ENCODE peak calls at places on chromosomes 16 and 17, in eight cellular contexts. One of them, this sample, is unnamed.

GRCh38 chr16:82629441-82630027 is 2.8 kb downstream of the CDH13 start:
- DNase-seq in endothelial cell: no peak
- DNase-seq in pancreas: no peak
- DNase-seq in osteocyte: no peak
- DNase-seq in dorsolateral prefrontal cortex: no peak
- DNase-seq in fibroblast of the aortic adventitia: peak; percentile 87
- DNase-seq in cardiac muscle cell: no peak
- DNase-seq in choroid plexus epithelial cell: no peak
- DNase-seq in this sample: no peak

GRCh38 chr16:87603684-87604571 is 1.6 kb downstream of the JPH3 start:
- DNase-seq in choroid plexus epithelial cell: no peak
- DNase-seq in cardiac muscle cell: peak; percentile 16
- DNase-seq in endothelial cell: no peak
- DNase-seq in pancreas: no peak
- DNase-seq in osteocyte: no peak
- DNase-seq in dorsolateral prefrontal cortex: no peak
- DNase-seq in fibroblast of the aortic adventitia: no peak
- DNase-seq in this sample: no peak

GRCh38 chr16:72832640-72833039 is 215.3 kb downstream of the ZFHX3 start:
- DNase-seq in cardiac muscle cell: peak; percentile 71
- DNase-seq in osteocyte: peak; percentile 94
- DNase-seq in endothelial cell: peak; percentile 90
- DNase-seq in choroid plexus epithelial cell: peak; percentile 84
- DNase-seq in fibroblast of the aortic adventitia: peak; percentile 78
- DNase-seq in dorsolateral prefrontal cortex: peak; percentile 74
- DNase-seq in pancreas: peak; percentile 83
- DNase-seq in this sample: peak; percentile 77

GRCh38 chr16:85321856-85322271 is 209.6 kb upstream of the CIBAR2 start:
- DNase-seq in cardiac muscle cell: no peak
- DNase-seq in osteocyte: peak; percentile 90
- DNase-seq in endothelial cell: no peak
- DNase-seq in pancreas: peak; percentile 97
- DNase-seq in choroid plexus epithelial cell: peak; percentile 94
- DNase-seq in fibroblast of the aortic adventitia: peak; percentile 99
- DNase-seq in dorsolateral prefrontal cortex: peak; percentile 70
- DNase-seq in this sample: no peak

GRCh38 chr17:56665864-56666263 is 72.4 kb downstream of the NOG start:
- DNase-seq in fibroblast of the aortic adventitia: no peak
- DNase-seq in cardiac muscle cell: peak; percentile 19
- DNase-seq in dorsolateral prefrontal cortex: no peak
- DNase-seq in endothelial cell: no peak
- DNase-seq in osteocyte: no peak
- DNase-seq in pancreas: no peak
- DNase-seq in choroid plexus epithelial cell: no peak
- DNase-seq in this sample: no peak

GRCh38 chr16:89026121-89026612 is 49.2 kb upstream of the CBFA2T3 start:
- DNase-seq in dorsolateral prefrontal cortex: no peak
- DNase-seq in endothelial cell: no peak
- DNase-seq in pancreas: no peak
- DNase-seq in cardiac muscle cell: no peak
- DNase-seq in choroid plexus epithelial cell: peak; percentile 5
- DNase-seq in osteocyte: no peak
- DNase-seq in fibroblast of the aortic adventitia: no peak
- DNase-seq in this sample: peak; percentile 39

GRCh38 chr16:57019746-57020145 is 30.4 kb downstream of the NLRC5 start:
- DNase-seq in endothelial cell: no peak
- DNase-seq in dorsolateral prefrontal cortex: no peak
- DNase-seq in osteocyte: no peak
- DNase-seq in fibroblast of the aortic adventitia: no peak
- DNase-seq in pancreas: no peak
- DNase-seq in choroid plexus epithelial cell: no peak
- DNase-seq in cardiac muscle cell: no peak
- DNase-seq in this sample: no peak

GRCh38 chr16:353404-354285 is 1.1 kb upstream of the AXIN1 start:
- DNase-seq in fibroblast of the aortic adventitia: no peak
- DNase-seq in choroid plexus epithelial cell: no peak
- DNase-seq in dorsolateral prefrontal cortex: no peak
- DNase-seq in osteocyte: peak; percentile 85
- DNase-seq in endothelial cell: no peak
- DNase-seq in pancreas: peak; percentile 71
- DNase-seq in cardiac muscle cell: no peak
- DNase-seq in this sample: no peak

GRCh38 chr17:37060094-37060493 is 111.3 kb downstream of the AATF start:
- DNase-seq in pancreas: no peak
- DNase-seq in dorsolateral prefrontal cortex: no peak
- DNase-seq in choroid plexus epithelial cell: no peak
- DNase-seq in endothelial cell: no peak
- DNase-seq in fibroblast of the aortic adventitia: no peak
- DNase-seq in osteocyte: no peak
- DNase-seq in cardiac muscle cell: no peak
- DNase-seq in this sample: no peak

GRCh38 chr17:70808596-70808995 is 639.3 kb downstream of the KCNJ2 start:
- DNase-seq in endothelial cell: no peak
- DNase-seq in choroid plexus epithelial cell: peak; percentile 32
- DNase-seq in dorsolateral prefrontal cortex: no peak
- DNase-seq in osteocyte: no peak
- DNase-seq in cardiac muscle cell: no peak
- DNase-seq in pancreas: no peak
- DNase-seq in fibroblast of the aortic adventitia: no peak
- DNase-seq in this sample: no peak

GRCh38 chr17:11293480-11293879 is 52.5 kb downstream of the SHISA6 start:
- DNase-seq in osteocyte: peak; percentile 49
- DNase-seq in choroid plexus epithelial cell: no peak
- DNase-seq in pancreas: no peak
- DNase-seq in fibroblast of the aortic adventitia: no peak
- DNase-seq in cardiac muscle cell: no peak
- DNase-seq in dorsolateral prefrontal cortex: no peak
- DNase-seq in endothelial cell: no peak
- DNase-seq in this sample: no peak

GRCh38 chr17:55722742-55723487 is at the start of gene TMEM100:
- DNase-seq in choroid plexus epithelial cell: peak; percentile 92
- DNase-seq in osteocyte: no peak
- DNase-seq in endothelial cell: no peak
- DNase-seq in cardiac muscle cell: no peak
- DNase-seq in pancreas: no peak
- DNase-seq in fibroblast of the aortic adventitia: peak; percentile 87
- DNase-seq in dorsolateral prefrontal cortex: no peak
- DNase-seq in this sample: no peak

GRCh38 chr17:29292071-29292991 is 1.6 kb downstream of the NUFIP2 start:
- DNase-seq in endothelial cell: peak; percentile 43
- DNase-seq in fibroblast of the aortic adventitia: peak; percentile 63
- DNase-seq in osteocyte: peak; percentile 85
- DNase-seq in choroid plexus epithelial cell: peak; percentile 72
- DNase-seq in cardiac muscle cell: peak; percentile 55
- DNase-seq in pancreas: peak; percentile 64
- DNase-seq in dorsolateral prefrontal cortex: no peak
- DNase-seq in this sample: peak; percentile 76

GRCh38 chr17:82129095-82129494 is 31.1 kb upstream of the FASN start:
- DNase-seq in pancreas: no peak
- DNase-seq in choroid plexus epithelial cell: no peak
- DNase-seq in osteocyte: no peak
- DNase-seq in dorsolateral prefrontal cortex: no peak
- DNase-seq in endothelial cell: no peak
- DNase-seq in cardiac muscle cell: no peak
- DNase-seq in fibroblast of the aortic adventitia: no peak
- DNase-seq in this sample: no peak
- TF ChIP-seq CTCF in pancreas: no peak
- TF ChIP-seq CTCF in choroid plexus epithelial cell: peak; percentile 35
- TF ChIP-seq CTCF in osteocyte: peak; percentile 7
- TF ChIP-seq CTCF in dorsolateral prefrontal cortex: no peak
- TF ChIP-seq CTCF in endothelial cell: no peak
- TF ChIP-seq CTCF in cardiac muscle cell: peak; percentile 23
- TF ChIP-seq CTCF in fibroblast of the aortic adventitia: no peak
- TF ChIP-seq CTCF in this sample: peak; percentile 40

GRCh38 chr16:4021916-4022315 is 94.3 kb downstream of the ADCY9 start:
- DNase-seq in dorsolateral prefrontal cortex: no peak
- DNase-seq in cardiac muscle cell: no peak
- DNase-seq in pancreas: no peak
- DNase-seq in fibroblast of the aortic adventitia: no peak
- DNase-seq in endothelial cell: no peak
- DNase-seq in choroid plexus epithelial cell: no peak
- DNase-seq in osteocyte: no peak
- DNase-seq in this sample: no peak
- TF ChIP-seq CTCF in dorsolateral prefrontal cortex: no peak
- TF ChIP-seq CTCF in cardiac muscle cell: no peak
- TF ChIP-seq CTCF in pancreas: no peak
- TF ChIP-seq CTCF in fibroblast of the aortic adventitia: no peak
- TF ChIP-seq CTCF in endothelial cell: no peak
- TF ChIP-seq CTCF in choroid plexus epithelial cell: no peak
- TF ChIP-seq CTCF in osteocyte: no peak
- TF ChIP-seq CTCF in this sample: no peak

GRCh38 chr17:43327834-43328420 is 70.9 kb upstream of the ARL4D start:
- DNase-seq in dorsolateral prefrontal cortex: no peak
- DNase-seq in cardiac muscle cell: no peak
- DNase-seq in endothelial cell: no peak
- DNase-seq in osteocyte: no peak
- DNase-seq in choroid plexus epithelial cell: no peak
- DNase-seq in pancreas: no peak
- DNase-seq in fibroblast of the aortic adventitia: no peak
- DNase-seq in this sample: no peak

GRCh38 chr17:43326490-43327275 is 72.1 kb upstream of the ARL4D start:
- DNase-seq in endothelial cell: no peak
- DNase-seq in choroid plexus epithelial cell: no peak
- DNase-seq in pancreas: no peak
- DNase-seq in dorsolateral prefrontal cortex: no peak
- DNase-seq in osteocyte: no peak
- DNase-seq in cardiac muscle cell: no peak
- DNase-seq in fibroblast of the aortic adventitia: no peak
- DNase-seq in this sample: no peak

GRCh38 chr17:43327421-43327820 is 71.4 kb upstream of the ARL4D start:
- DNase-seq in choroid plexus epithelial cell: no peak
- DNase-seq in endothelial cell: no peak
- DNase-seq in fibroblast of the aortic adventitia: no peak
- DNase-seq in pancreas: no peak
- DNase-seq in dorsolateral prefrontal cortex: no peak
- DNase-seq in osteocyte: no peak
- DNase-seq in cardiac muscle cell: no peak
- DNase-seq in this sample: no peak

GRCh38 chr17:43328650-43329049 is 70.1 kb upstream of the ARL4D start:
- DNase-seq in pancreas: no peak
- DNase-seq in fibroblast of the aortic adventitia: no peak
- DNase-seq in endothelial cell: no peak
- DNase-seq in choroid plexus epithelial cell: no peak
- DNase-seq in cardiac muscle cell: no peak
- DNase-seq in osteocyte: no peak
- DNase-seq in dorsolateral prefrontal cortex: no peak
- DNase-seq in this sample: no peak

GRCh38 chr17:43324205-43324893 is 74.4 kb upstream of the ARL4D start:
- DNase-seq in osteocyte: no peak
- DNase-seq in fibroblast of the aortic adventitia: no peak
- DNase-seq in endothelial cell: peak; percentile 33
- DNase-seq in dorsolateral prefrontal cortex: no peak
- DNase-seq in pancreas: no peak
- DNase-seq in cardiac muscle cell: no peak
- DNase-seq in choroid plexus epithelial cell: no peak
- DNase-seq in this sample: no peak
- TF ChIP-seq CTCF in osteocyte: peak; percentile 17
- TF ChIP-seq CTCF in fibroblast of the aortic adventitia: no peak
- TF ChIP-seq CTCF in endothelial cell: peak; percentile 42
- TF ChIP-seq CTCF in dorsolateral prefrontal cortex: no peak
- TF ChIP-seq CTCF in pancreas: no peak
- TF ChIP-seq CTCF in cardiac muscle cell: no peak
- TF ChIP-seq CTCF in choroid plexus epithelial cell: peak; percentile 17
- TF ChIP-seq CTCF in this sample: no peak

GRCh38 chr16:10949424-10949970 is 5.1 kb downstream of the CLEC16A start:
- DNase-seq in dorsolateral prefrontal cortex: no peak
- DNase-seq in endothelial cell: no peak
- DNase-seq in fibroblast of the aortic adventitia: peak; percentile 27
- DNase-seq in cardiac muscle cell: no peak
- DNase-seq in choroid plexus epithelial cell: peak; percentile 83
- DNase-seq in pancreas: no peak
- DNase-seq in osteocyte: no peak
- DNase-seq in this sample: peak; percentile 77
- TF ChIP-seq CTCF in dorsolateral prefrontal cortex: no peak
- TF ChIP-seq CTCF in endothelial cell: no peak
- TF ChIP-seq CTCF in fibroblast of the aortic adventitia: no peak
- TF ChIP-seq CTCF in cardiac muscle cell: no peak
- TF ChIP-seq CTCF in choroid plexus epithelial cell: peak; percentile 23
- TF ChIP-seq CTCF in pancreas: no peak
- TF ChIP-seq CTCF in osteocyte: no peak
- TF ChIP-seq CTCF in this sample: peak; percentile 46

GRCh38 chr16:11254913-11255736 is 879 bp downstream of the SOCS1 start:
- DNase-seq in pancreas: peak; percentile 52
- DNase-seq in osteocyte: no peak
- DNase-seq in fibroblast of the aortic adventitia: peak; percentile 40
- DNase-seq in dorsolateral prefrontal cortex: no peak
- DNase-seq in choroid plexus epithelial cell: peak; percentile 61
- DNase-seq in cardiac muscle cell: peak; percentile 74
- DNase-seq in endothelial cell: peak; percentile 54
- DNase-seq in this sample: peak; percentile 62
- TF ChIP-seq CTCF in pancreas: no peak
- TF ChIP-seq CTCF in osteocyte: no peak
- TF ChIP-seq CTCF in fibroblast of the aortic adventitia: no peak
- TF ChIP-seq CTCF in dorsolateral prefrontal cortex: no peak
- TF ChIP-seq CTCF in choroid plexus epithelial cell: no peak
- TF ChIP-seq CTCF in cardiac muscle cell: peak; percentile 26
- TF ChIP-seq CTCF in endothelial cell: no peak
- TF ChIP-seq CTCF in this sample: peak; percentile 43

GRCh38 chr16:62224810-62225209 is 188.6 kb upstream of the CDH8 start:
- DNase-seq in choroid plexus epithelial cell: no peak
- DNase-seq in endothelial cell: no peak
- DNase-seq in dorsolateral prefrontal cortex: no peak
- DNase-seq in cardiac muscle cell: no peak
- DNase-seq in osteocyte: no peak
- DNase-seq in pancreas: no peak
- DNase-seq in fibroblast of the aortic adventitia: no peak
- DNase-seq in this sample: no peak

GRCh38 chr16:62225675-62226074 is 189.4 kb upstream of the CDH8 start:
- DNase-seq in fibroblast of the aortic adventitia: no peak
- DNase-seq in osteocyte: no peak
- DNase-seq in choroid plexus epithelial cell: peak; percentile 1
- DNase-seq in cardiac muscle cell: peak; percentile 69
- DNase-seq in endothelial cell: peak; percentile 64
- DNase-seq in dorsolateral prefrontal cortex: peak; percentile 86
- DNase-seq in pancreas: peak; percentile 83
- DNase-seq in this sample: peak; percentile 40
- TF ChIP-seq CTCF in fibroblast of the aortic adventitia: no peak
- TF ChIP-seq CTCF in osteocyte: peak; percentile 49
- TF ChIP-seq CTCF in choroid plexus epithelial cell: no peak
- TF ChIP-seq CTCF in cardiac muscle cell: no peak
- TF ChIP-seq CTCF in endothelial cell: no peak
- TF ChIP-seq CTCF in dorsolateral prefrontal cortex: no peak
- TF ChIP-seq CTCF in pancreas: peak; percentile 30
- TF ChIP-seq CTCF in this sample: peak; percentile 41

DNA sequence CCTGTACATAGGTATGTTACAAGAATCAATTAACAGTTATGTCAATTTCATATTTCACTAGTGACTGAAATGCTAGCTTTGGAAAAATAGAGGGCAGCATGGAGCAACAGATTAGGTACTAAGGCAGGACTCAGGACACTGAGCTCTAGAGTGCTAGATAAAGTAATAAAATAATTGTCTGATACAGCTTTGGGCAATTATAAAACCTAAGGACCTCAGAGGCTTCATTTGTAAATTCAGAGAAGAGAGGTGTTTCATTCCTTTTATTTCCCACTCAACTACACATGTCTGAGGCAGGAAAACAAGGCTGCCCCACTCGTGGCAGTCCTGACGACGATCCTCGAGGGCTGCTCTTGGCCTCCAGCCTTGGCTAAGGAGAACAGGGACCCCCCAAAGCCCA is 81.5 kb downstream of the CA4 start:
- DNase-seq in fibroblast of the aortic adventitia: peak; percentile 51
- DNase-seq in endothelial cell: no peak
- DNase-seq in dorsolateral prefrontal cortex: no peak
- DNase-seq in choroid plexus epithelial cell: peak; percentile 67
- DNase-seq in pancreas: no peak
- DNase-seq in cardiac muscle cell: peak; percentile 7
- DNase-seq in osteocyte: no peak
- DNase-seq in this sample: no peak
- TF ChIP-seq CTCF in fibroblast of the aortic adventitia: peak; percentile 59
- TF ChIP-seq CTCF in endothelial cell: no peak
- TF ChIP-seq CTCF in dorsolateral prefrontal cortex: peak; percentile 59
- TF ChIP-seq CTCF in choroid plexus epithelial cell: peak; percentile 70
- TF ChIP-seq CTCF in pancreas: no peak
- TF ChIP-seq CTCF in cardiac muscle cell: peak; percentile 63
- TF ChIP-seq CTCF in osteocyte: peak; percentile 65
- TF ChIP-seq CTCF in this sample: peak; percentile 63